ENCODE peak calls at places on chromosomes 5 and 9, in four cellular contexts. D is activated CD4-positive, CD25-positive, alpha-beta regulatory T cell treated with anti-CD3 and anti-CD28 coated beads, Interleukin-2, amount 50 U/mL, for 72 hours; H is nucleus accumbens; X is AG08396. Z is an unnamed sample.

GRCh38 chr9:127921592-127922120 is 4.8 kb upstream of the ST6GALNAC4 start:
- DNase-seq in X (peak; percentile 83), H (peak; percentile 28), D (peak; percentile 87), Z (peak; percentile 54)

GRCh38 chr9:123806829-123807228 is 123.1 kb downstream of the DENND1A start:
- DNase-seq in D (no peak), X (no peak), H (no peak), Z (no peak)

GRCh38 chr5:181121675-181122561 is 9.1 kb downstream of the OR2V1 start:
- DNase-seq in D (no peak), H (no peak), X (no peak), Z (no peak)

GRCh38 chr5:109939109-109939682 is 249.5 kb downstream of the MAN2A1 start:
- DNase-seq in D (no peak), X (no peak), H (no peak), Z (no peak)

GRCh38 chr5:150077060-150077459 is 9.3 kb downstream of the CSF1R start:
- DNase-seq in D (no peak), H (no peak), X (no peak), Z (no peak)

GRCh38 chr9:138072897-138073296 is 195.3 kb downstream of the CACNA1B start:
- DNase-seq in D (no peak), X (no peak), H (no peak), Z (no peak)

GRCh38 chr9:38311382-38312270 is 80.9 kb upstream of the ALDH1B1 start:
- DNase-seq in H (no peak), D (no peak), X (peak; percentile 25), Z (no peak)

GRCh38 chr5:93899026-93899600 is 157.7 kb upstream of the POU5F2 start:
- DNase-seq in X (no peak), D (no peak), H (no peak), Z (no peak)

GRCh38 chr5:10460252-10460906 is 18.7 kb downstream of the ROPN1L start:
- DNase-seq in H (peak; percentile 20), D (no peak), X (no peak), Z (peak; percentile 95)

GRCh38 chr9:121807918-121808278 is 156.5 kb downstream of the DAB2IP start:
- DNase-seq in X (no peak), D (no peak), H (no peak), Z (no peak)

GRCh38 chr9:93217706-93218105 is 33.8 kb downstream of the WNK2 start:
- DNase-seq in X (no peak), H (no peak), D (no peak), Z (no peak)

GRCh38 chr9:104906441-104907277 is 21.3 kb downstream of the ABCA1 start:
- DNase-seq in H (no peak), X (peak; percentile 55), D (no peak), Z (peak; percentile 41)

GRCh38 chr9:135187365-135187764 is 99.9 kb downstream of the OLFM1 start:
- DNase-seq in D (no peak), X (no peak), H (no peak), Z (no peak)

GRCh38 chr5:106843812-106844416 is 826.8 kb downstream of the EFNA5 start:
- DNase-seq in H (no peak), D (no peak), X (no peak), Z (peak; percentile 8)

GRCh38 chr9:97510797-97511761 is 9.6 kb downstream of the TMOD1 start:
- DNase-seq in H (no peak), D (no peak), X (peak; percentile 40), Z (peak; percentile 36)

GRCh38 chr9:85984457-85984856 is 43.5 kb downstream of the NAA35 start:
- DNase-seq in X (no peak), H (no peak), D (no peak), Z (no peak)

GRCh38 chr9:107847977-107848376 is 358.4 kb upstream of the KLF4 start:
- DNase-seq in D (no peak), H (no peak), X (no peak), Z (peak; percentile 9)

GRCh38 chr5:50967388-50968039 is 301.1 kb downstream of the PARP8 start:
- DNase-seq in D (no peak), X (no peak), H (no peak), Z (peak; percentile 24)

Z was measured in MG63.